ENCODE peak calls at places on chromosome 20, in eight cellular contexts. B is AG10803; V is trophoblast cell; M is type B pancreatic cell; C is NCI-H524; Z is T-helper 2 cell; U is stimulated activated CD8-positive, alpha-beta memory T cell treated with anti-CD3 and anti-CD28 coated beads, Interleukin-7, amount 100 ng/mL, for 48 hours; J is islet precursor cell. P is an unnamed sample.

GRCh38 chr20:12414446-12415274 is 497.0 kb downstream of the BTBD3 start:
- DNase-seq in B (no peak), V (no peak), M (no peak), C (peak), Z (no peak), U (no peak), J (peak), P (no peak)

GRCh38 chr20:21234816-21235215 is 68.3 kb upstream of the XRN2 start:
- DNase-seq in B (no peak), V (no peak), M (no peak), C (no peak), Z (no peak), U (no peak), J (no peak), P (no peak)

GRCh38 chr20:63889241-63890200 is 5.4 kb upstream of the DNAJC5 start:
- DNase-seq in B (no peak), V (peak), M (no peak), C (no peak), Z (no peak), U (no peak), J (no peak), P (no peak)

GRCh38 chr20:50431066-50431450 is 79.1 kb upstream of the PTPN1 start:
- DNase-seq in B (no peak), V (no peak), M (no peak), C (no peak), Z (no peak), U (no peak), J (no peak), P (no peak)

GRCh38 chr20:24653306-24653705 is 183.9 kb downstream of the SYNDIG1 start:
- DNase-seq in B (peak), V (no peak), M (no peak), C (no peak), Z (no peak), U (no peak), J (peak), P (peak)

GRCh38 chr20:17431621-17432364 is 99.4 kb downstream of the BFSP1 start:
- DNase-seq in B (peak), V (no peak), M (no peak), C (peak), Z (peak), U (peak), J (no peak), P (peak)

GRCh38 chr20:42688576-42688975 is 501.1 kb downstream of the PTPRT start:
- DNase-seq in B (no peak), V (no peak), M (no peak), C (no peak), Z (no peak), U (no peak), J (peak), P (no peak)

GRCh38 chr20:63255911-63256704 is 1.8 kb upstream of the NKAIN4 start:
- DNase-seq in B (no peak), V (no peak), M (no peak), C (no peak), Z (no peak), U (no peak), J (no peak), P (no peak)

GRCh38 chr20:47677314-47678129 is 107.8 kb downstream of the SULF2 start:
- DNase-seq in B (no peak), V (peak), M (peak), C (peak), Z (peak), U (peak), J (peak), P (peak)

GRCh38 chr20:46543033-46543432 is 7.4 kb downstream of the OCSTAMP start:
- DNase-seq in B (no peak), V (no peak), M (no peak), C (no peak), Z (no peak), U (no peak), J (no peak), P (no peak)

GRCh38 chr20:45275327-45275726 is 21.0 kb upstream of the SLPI start:
- DNase-seq in B (no peak), V (no peak), M (no peak), C (no peak), Z (no peak), U (no peak), J (no peak), P (no peak)

GRCh38 chr20:23874747-23875146 is 4.8 kb downstream of the CST5 start:
- DNase-seq in B (no peak), V (no peak), M (no peak), C (peak), Z (no peak), U (no peak), J (no peak), P (no peak)

GRCh38 chr20:62087227-62087626 is 21.5 kb upstream of the TAF4 start:
- DNase-seq in B (no peak), V (no peak), M (no peak), C (no peak), Z (no peak), U (no peak), J (peak), P (no peak)

GRCh38 chr20:6877633-6878032 is 110.1 kb downstream of the BMP2 start:
- DNase-seq in B (no peak), V (no peak), M (no peak), C (no peak), Z (no peak), U (no peak), J (no peak), P (no peak)

GRCh38 chr20:10443936-10444335 is 8.8 kb downstream of the SLX4IP start:
- DNase-seq in B (no peak), V (no peak), M (no peak), C (no peak), Z (no peak), U (no peak), J (no peak), P (no peak)

GRCh38 chr20:57651977-57652864 is 32.0 kb upstream of the ZBP1 start:
- DNase-seq in B (no peak), V (no peak), M (peak), C (no peak), Z (no peak), U (no peak), J (peak), P (peak)

GRCh38 chr20:24491043-24491756 is 21.8 kb downstream of the SYNDIG1 start:
- DNase-seq in B (peak), V (no peak), M (no peak), C (no peak), Z (no peak), U (no peak), J (peak), P (peak)

GRCh38 chr20:25053207-25054132 is 4.5 kb downstream of the ACSS1 start:
- DNase-seq in B (peak), V (no peak), M (no peak), C (no peak), Z (no peak), U (no peak), J (no peak), P (peak)

GRCh38 chr20:50053790-50054547 is 59.0 kb downstream of the UBE2V1 start:
- DNase-seq in B (no peak), V (no peak), M (no peak), C (no peak), Z (no peak), U (no peak), J (no peak), P (no peak)

GRCh38 chr20:48832423-48832735 is 4.6 kb upstream of the PREX1 start:
- DNase-seq in B (no peak), V (no peak), M (no peak), C (no peak), Z (no peak), U (no peak), J (no peak), P (no peak)

GRCh38 chr20:10172998-10173655 is 45.5 kb upstream of the SNAP25 start:
- DNase-seq in B (no peak), V (no peak), M (no peak), C (no peak), Z (no peak), U (no peak), J (no peak), P (no peak)

GRCh38 chr20:23147964-23148720 is 62.0 kb upstream of the CD93 start:
- DNase-seq in B (peak), V (peak), M (peak), C (no peak), Z (peak), U (peak), J (peak), P (peak)

GRCh38 chr20:22559711-22560305 is 24.6 kb downstream of the FOXA2 start:
- DNase-seq in B (no peak), V (no peak), M (no peak), C (no peak), Z (no peak), U (no peak), J (no peak), P (no peak)

GRCh38 chr20:58576590-58576944 is 61.4 kb upstream of the APCDD1L start:
- DNase-seq in B (no peak), V (no peak), M (no peak), C (no peak), Z (no peak), U (no peak), J (no peak), P (no peak)

GRCh38 chr20:48288930-48289507 is 503.7 kb upstream of the SULF2 start:
- DNase-seq in B (no peak), V (no peak), M (no peak), C (no peak), Z (no peak), U (no peak), J (no peak), P (no peak)

GRCh38 chr20:58552366-58552934 is 37.3 kb upstream of the APCDD1L start:
- DNase-seq in B (no peak), V (no peak), M (peak), C (no peak), Z (no peak), U (no peak), J (peak), P (no peak)

GRCh38 chr20:5844063-5844681 is 94.0 kb downstream of the SHLD1 start:
- DNase-seq in B (peak), V (no peak), M (no peak), C (no peak), Z (peak), U (peak), J (no peak), P (peak)

GRCh38 chr20:52008874-52009273 is 182.7 kb downstream of the ZFP64 start:
- DNase-seq in B (no peak), V (no peak), M (no peak), C (no peak), Z (no peak), U (no peak), J (no peak), P (no peak)

GRCh38 chr20:9837634-9838033 is 1.2 kb downstream of the PAK5 start:
- DNase-seq in B (no peak), V (no peak), M (no peak), C (peak), Z (no peak), U (no peak), J (no peak), P (no peak)

GRCh38 chr20:39025883-39026282 is 63.7 kb downstream of the DHX35 start:
- DNase-seq in B (no peak), V (no peak), M (no peak), C (no peak), Z (peak), U (peak), J (no peak), P (no peak)

GRCh38 chr20:45300961-45301360 is 5.7 kb upstream of the RBPJL start:
- DNase-seq in B (no peak), V (no peak), M (no peak), C (no peak), Z (peak), U (peak), J (peak), P (peak)

GRCh38 chr20:46401478-46401860 is 4.9 kb downstream of the ELMO2 start:
- DNase-seq in B (no peak), V (no peak), M (no peak), C (peak), Z (peak), U (no peak), J (no peak), P (no peak)

GRCh38 chr20:32987044-32987825 is 17.0 kb downstream of the SUN5 start:
- DNase-seq in B (no peak), V (no peak), M (no peak), C (no peak), Z (no peak), U (no peak), J (no peak), P (no peak)

GRCh38 chr20:4227085-4227821 is 211.9 kb upstream of the RNF24 start:
- DNase-seq in B (peak), V (peak), M (no peak), C (peak), Z (no peak), U (no peak), J (peak), P (peak)

GRCh38 chr20:2042400-2042799 is 48.5 kb upstream of the PDYN start:
- DNase-seq in B (peak), V (no peak), M (no peak), C (no peak), Z (no peak), U (no peak), J (no peak), P (peak)

GRCh38 chr20:25000268-25000801 is 7.8 kb upstream of the APMAP start:
- DNase-seq in B (peak), V (peak), M (peak), C (no peak), Z (no peak), U (no peak), J (peak), P (peak)

P was measured in AG20443.